ENCODE peak calls at places on chromosome 18, in ten cellular contexts. One of them, this sample, is unnamed.

GRCh38 chr18:4450065-4450676 is 4.9 kb downstream of the DLGAP1 start:
- DNase-seq in cardiac muscle cell: no peak
- DNase-seq in AG04450: no peak
- DNase-seq in left ventricle myocardium inferior: no peak
- DNase-seq in omental fat pad: no peak
- DNase-seq in HCT116: no peak
- DNase-seq in Panc1: no peak
- DNase-seq in cardiac fibroblast: no peak
- DNase-seq in HL-60: no peak
- DNase-seq in ovary: no peak
- DNase-seq in this sample: no peak

GRCh38 chr18:43539862-43540261 is 262.6 kb upstream of the SYT4 start:
- DNase-seq in cardiac muscle cell: no peak
- DNase-seq in AG04450: no peak
- DNase-seq in left ventricle myocardium inferior: no peak
- DNase-seq in omental fat pad: no peak
- DNase-seq in HCT116: no peak
- DNase-seq in Panc1: no peak
- DNase-seq in cardiac fibroblast: peak; percentile 43
- DNase-seq in HL-60: no peak
- DNase-seq in ovary: no peak
- DNase-seq in this sample: no peak

GRCh38 chr18:65124633-65125032 is 626.2 kb upstream of the CDH7 start:
- DNase-seq in cardiac muscle cell: no peak
- DNase-seq in AG04450: no peak
- DNase-seq in left ventricle myocardium inferior: no peak
- DNase-seq in omental fat pad: no peak
- DNase-seq in HCT116: no peak
- DNase-seq in Panc1: no peak
- DNase-seq in cardiac fibroblast: no peak
- DNase-seq in HL-60: no peak
- DNase-seq in ovary: no peak
- DNase-seq in this sample: no peak

GRCh38 chr18:51110073-51110797 is 80.2 kb downstream of the SMAD4 start:
- DNase-seq in cardiac muscle cell: peak; percentile 59
- DNase-seq in AG04450: no peak
- DNase-seq in left ventricle myocardium inferior: peak; percentile 57
- DNase-seq in omental fat pad: peak; percentile 50
- DNase-seq in HCT116: no peak
- DNase-seq in Panc1: no peak
- DNase-seq in cardiac fibroblast: peak; percentile 33
- DNase-seq in HL-60: peak; percentile 39
- DNase-seq in ovary: peak; percentile 68
- DNase-seq in this sample: peak; percentile 85

GRCh38 chr18:23572570-23572969 is 13.7 kb downstream of the NPC1 start:
- DNase-seq in cardiac muscle cell: no peak
- DNase-seq in AG04450: no peak
- DNase-seq in left ventricle myocardium inferior: no peak
- DNase-seq in omental fat pad: no peak
- DNase-seq in HCT116: no peak
- DNase-seq in Panc1: no peak
- DNase-seq in cardiac fibroblast: no peak
- DNase-seq in HL-60: no peak
- DNase-seq in ovary: no peak
- DNase-seq in this sample: no peak

GRCh38 chr18:63146185-63146584 is 173.4 kb downstream of the BCL2 start:
- DNase-seq in cardiac muscle cell: no peak
- DNase-seq in AG04450: no peak
- DNase-seq in left ventricle myocardium inferior: no peak
- DNase-seq in omental fat pad: no peak
- DNase-seq in HCT116: no peak
- DNase-seq in Panc1: no peak
- DNase-seq in cardiac fibroblast: no peak
- DNase-seq in HL-60: no peak
- DNase-seq in ovary: no peak
- DNase-seq in this sample: no peak

GRCh38 chr18:24368749-24369148 is 28.9 kb downstream of the OSBPL1A start:
- DNase-seq in cardiac muscle cell: no peak
- DNase-seq in AG04450: no peak
- DNase-seq in left ventricle myocardium inferior: no peak
- DNase-seq in omental fat pad: no peak
- DNase-seq in HCT116: no peak
- DNase-seq in Panc1: no peak
- DNase-seq in cardiac fibroblast: peak; percentile 17
- DNase-seq in HL-60: no peak
- DNase-seq in ovary: no peak
- DNase-seq in this sample: no peak

GRCh38 chr18:10168477-10168876 is 254.7 kb downstream of the VAPA start:
- DNase-seq in cardiac muscle cell: no peak
- DNase-seq in AG04450: no peak
- DNase-seq in left ventricle myocardium inferior: no peak
- DNase-seq in omental fat pad: no peak
- DNase-seq in HCT116: no peak
- DNase-seq in Panc1: no peak
- DNase-seq in cardiac fibroblast: no peak
- DNase-seq in HL-60: no peak
- DNase-seq in ovary: no peak
- DNase-seq in this sample: no peak

GRCh38 chr18:7568426-7568825 is 1.3 kb downstream of the PTPRM start:
- DNase-seq in cardiac muscle cell: peak; percentile 44
- DNase-seq in AG04450: no peak
- DNase-seq in left ventricle myocardium inferior: peak; percentile 44
- DNase-seq in omental fat pad: peak; percentile 25
- DNase-seq in HCT116: no peak
- DNase-seq in Panc1: no peak
- DNase-seq in cardiac fibroblast: peak; percentile 15
- DNase-seq in HL-60: no peak
- DNase-seq in ovary: peak; percentile 69
- DNase-seq in this sample: peak; percentile 50

GRCh38 chr18:59736061-59736460 is 38.8 kb upstream of the CCBE1 start:
- DNase-seq in cardiac muscle cell: no peak
- DNase-seq in AG04450: no peak
- DNase-seq in left ventricle myocardium inferior: no peak
- DNase-seq in omental fat pad: no peak
- DNase-seq in HCT116: no peak
- DNase-seq in Panc1: no peak
- DNase-seq in cardiac fibroblast: peak; percentile 17
- DNase-seq in HL-60: no peak
- DNase-seq in ovary: no peak
- DNase-seq in this sample: no peak

GRCh38 chr18:59735269-59735860 is 38.1 kb upstream of the CCBE1 start:
- DNase-seq in cardiac muscle cell: no peak
- DNase-seq in AG04450: no peak
- DNase-seq in left ventricle myocardium inferior: peak; percentile 25
- DNase-seq in omental fat pad: no peak
- DNase-seq in HCT116: no peak
- DNase-seq in Panc1: no peak
- DNase-seq in cardiac fibroblast: no peak
- DNase-seq in HL-60: no peak
- DNase-seq in ovary: no peak
- DNase-seq in this sample: no peak

GRCh38 chr18:59740131-59740530 is 42.9 kb upstream of the CCBE1 start:
- DNase-seq in cardiac muscle cell: no peak
- DNase-seq in AG04450: no peak
- DNase-seq in left ventricle myocardium inferior: no peak
- DNase-seq in omental fat pad: no peak
- DNase-seq in HCT116: no peak
- DNase-seq in Panc1: no peak
- DNase-seq in cardiac fibroblast: no peak
- DNase-seq in HL-60: no peak
- DNase-seq in ovary: no peak
- DNase-seq in this sample: no peak

GRCh38 chr18:59733411-59733810 is 36.2 kb upstream of the CCBE1 start:
- DNase-seq in cardiac muscle cell: no peak
- DNase-seq in AG04450: no peak
- DNase-seq in left ventricle myocardium inferior: no peak
- DNase-seq in omental fat pad: no peak
- DNase-seq in HCT116: no peak
- DNase-seq in Panc1: no peak
- DNase-seq in cardiac fibroblast: no peak
- DNase-seq in HL-60: no peak
- DNase-seq in ovary: no peak
- DNase-seq in this sample: no peak

GRCh38 chr18:59737776-59738295 is 40.6 kb upstream of the CCBE1 start:
- DNase-seq in cardiac muscle cell: no peak
- DNase-seq in AG04450: no peak
- DNase-seq in left ventricle myocardium inferior: no peak
- DNase-seq in omental fat pad: no peak
- DNase-seq in HCT116: no peak
- DNase-seq in Panc1: no peak
- DNase-seq in cardiac fibroblast: no peak
- DNase-seq in HL-60: no peak
- DNase-seq in ovary: no peak
- DNase-seq in this sample: no peak
- TF ChIP-seq CTCF in cardiac muscle cell: no peak
- TF ChIP-seq CTCF in AG04450: no peak
- TF ChIP-seq CTCF in left ventricle myocardium inferior: no peak
- TF ChIP-seq CTCF in omental fat pad: no peak
- TF ChIP-seq CTCF in HCT116: no peak
- TF ChIP-seq CTCF in Panc1: no peak
- TF ChIP-seq CTCF in cardiac fibroblast: no peak
- TF ChIP-seq CTCF in HL-60: no peak
- TF ChIP-seq CTCF in ovary: no peak
- TF ChIP-seq CTCF in this sample: no peak

GRCh38 chr18:46097853-46098615 is at the start of gene ATP5F1A:
- DNase-seq in cardiac muscle cell: peak; percentile 88
- DNase-seq in AG04450: peak; percentile 36
- DNase-seq in left ventricle myocardium inferior: peak; percentile 86
- DNase-seq in omental fat pad: peak; percentile 82
- DNase-seq in HCT116: peak; percentile 58
- DNase-seq in Panc1: peak; percentile 46
- DNase-seq in cardiac fibroblast: peak; percentile 85
- DNase-seq in HL-60: peak; percentile 88
- DNase-seq in ovary: peak; percentile 91
- DNase-seq in this sample: peak; percentile 85
- TF ChIP-seq CTCF in cardiac muscle cell: peak; percentile 6
- TF ChIP-seq CTCF in AG04450: no peak
- TF ChIP-seq CTCF in left ventricle myocardium inferior: no peak
- TF ChIP-seq CTCF in omental fat pad: no peak
- TF ChIP-seq CTCF in HCT116: no peak
- TF ChIP-seq CTCF in Panc1: no peak
- TF ChIP-seq CTCF in cardiac fibroblast: no peak
- TF ChIP-seq CTCF in HL-60: no peak
- TF ChIP-seq CTCF in ovary: no peak
- TF ChIP-seq CTCF in this sample: no peak

GRCh38 chr18:13018379-13018778 is 27.2 kb downstream of the CEP192 start:
- DNase-seq in cardiac muscle cell: no peak
- DNase-seq in AG04450: no peak
- DNase-seq in left ventricle myocardium inferior: no peak
- DNase-seq in omental fat pad: no peak
- DNase-seq in HCT116: no peak
- DNase-seq in Panc1: no peak
- DNase-seq in cardiac fibroblast: no peak
- DNase-seq in HL-60: no peak
- DNase-seq in ovary: no peak
- DNase-seq in this sample: no peak

GRCh38 chr18:13014818-13015217 is 23.7 kb downstream of the CEP192 start:
- DNase-seq in cardiac muscle cell: no peak
- DNase-seq in AG04450: no peak
- DNase-seq in left ventricle myocardium inferior: no peak
- DNase-seq in omental fat pad: no peak
- DNase-seq in HCT116: no peak
- DNase-seq in Panc1: no peak
- DNase-seq in cardiac fibroblast: no peak
- DNase-seq in HL-60: no peak
- DNase-seq in ovary: no peak
- DNase-seq in this sample: no peak

GRCh38 chr18:13017247-13017875 is 26.2 kb downstream of the CEP192 start:
- DNase-seq in cardiac muscle cell: no peak
- DNase-seq in AG04450: no peak
- DNase-seq in left ventricle myocardium inferior: no peak
- DNase-seq in omental fat pad: no peak
- DNase-seq in HCT116: no peak
- DNase-seq in Panc1: no peak
- DNase-seq in cardiac fibroblast: no peak
- DNase-seq in HL-60: no peak
- DNase-seq in ovary: no peak
- DNase-seq in this sample: no peak

GRCh38 chr18:13022644-13023043 is 31.5 kb downstream of the CEP192 start:
- DNase-seq in cardiac muscle cell: no peak
- DNase-seq in AG04450: no peak
- DNase-seq in left ventricle myocardium inferior: no peak
- DNase-seq in omental fat pad: no peak
- DNase-seq in HCT116: no peak
- DNase-seq in Panc1: no peak
- DNase-seq in cardiac fibroblast: no peak
- DNase-seq in HL-60: no peak
- DNase-seq in ovary: no peak
- DNase-seq in this sample: no peak

DNA sequence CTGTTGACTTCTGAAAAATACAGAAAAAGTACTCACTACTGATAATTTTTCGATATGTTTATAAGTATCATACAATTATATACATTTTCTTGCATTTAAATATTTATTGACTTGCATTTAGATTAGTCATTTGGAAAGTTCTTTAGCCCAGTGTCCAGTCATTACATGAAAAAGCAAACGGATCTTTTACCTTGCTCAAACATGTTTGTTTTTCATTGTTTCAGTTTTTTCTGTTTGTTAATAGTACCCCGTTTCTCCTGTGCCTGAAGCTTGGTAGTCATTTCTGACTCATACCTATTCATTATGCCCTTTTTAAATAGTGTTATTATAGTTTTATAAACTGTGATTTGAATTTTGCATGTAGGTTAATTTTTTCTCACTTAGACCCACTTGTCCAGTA is 28.1 kb downstream of the CEP192 start:
- DNase-seq in cardiac muscle cell: no peak
- DNase-seq in AG04450: no peak
- DNase-seq in left ventricle myocardium inferior: no peak
- DNase-seq in omental fat pad: no peak
- DNase-seq in HCT116: no peak
- DNase-seq in Panc1: no peak
- DNase-seq in cardiac fibroblast: peak; percentile 55
- DNase-seq in HL-60: no peak
- DNase-seq in ovary: no peak
- DNase-seq in this sample: no peak
- TF ChIP-seq CTCF in cardiac muscle cell: no peak
- TF ChIP-seq CTCF in AG04450: no peak
- TF ChIP-seq CTCF in left ventricle myocardium inferior: no peak
- TF ChIP-seq CTCF in omental fat pad: no peak
- TF ChIP-seq CTCF in HCT116: no peak
- TF ChIP-seq CTCF in Panc1: no peak
- TF ChIP-seq CTCF in cardiac fibroblast: no peak
- TF ChIP-seq CTCF in HL-60: no peak
- TF ChIP-seq CTCF in ovary: no peak
- TF ChIP-seq CTCF in this sample: no peak

GRCh38 chr18:72091369-72091768 is 452.8 kb downstream of the CBLN2 start:
- DNase-seq in cardiac muscle cell: no peak
- DNase-seq in AG04450: no peak
- DNase-seq in left ventricle myocardium inferior: no peak
- DNase-seq in omental fat pad: no peak
- DNase-seq in HCT116: no peak
- DNase-seq in Panc1: no peak
- DNase-seq in cardiac fibroblast: no peak
- DNase-seq in HL-60: no peak
- DNase-seq in ovary: no peak
- DNase-seq in this sample: no peak

GRCh38 chr18:72089432-72089831 is 454.7 kb downstream of the CBLN2 start:
- DNase-seq in cardiac muscle cell: no peak
- DNase-seq in AG04450: no peak
- DNase-seq in left ventricle myocardium inferior: no peak
- DNase-seq in omental fat pad: no peak
- DNase-seq in HCT116: no peak
- DNase-seq in Panc1: no peak
- DNase-seq in cardiac fibroblast: no peak
- DNase-seq in HL-60: no peak
- DNase-seq in ovary: no peak
- DNase-seq in this sample: no peak

GRCh38 chr18:72086421-72086820 is 457.7 kb downstream of the CBLN2 start:
- DNase-seq in cardiac muscle cell: peak; percentile 29
- DNase-seq in AG04450: no peak
- DNase-seq in left ventricle myocardium inferior: no peak
- DNase-seq in omental fat pad: no peak
- DNase-seq in HCT116: no peak
- DNase-seq in Panc1: no peak
- DNase-seq in cardiac fibroblast: peak; percentile 37
- DNase-seq in HL-60: no peak
- DNase-seq in ovary: no peak
- DNase-seq in this sample: no peak
- TF ChIP-seq CTCF in cardiac muscle cell: peak; percentile 39
- TF ChIP-seq CTCF in AG04450: peak; percentile 52
- TF ChIP-seq CTCF in left ventricle myocardium inferior: peak; percentile 20
- TF ChIP-seq CTCF in omental fat pad: no peak
- TF ChIP-seq CTCF in HCT116: no peak
- TF ChIP-seq CTCF in Panc1: peak; percentile 14
- TF ChIP-seq CTCF in cardiac fibroblast: peak; percentile 48
- TF ChIP-seq CTCF in HL-60: peak; percentile 9
- TF ChIP-seq CTCF in ovary: no peak
- TF ChIP-seq CTCF in this sample: peak; percentile 62